ENCODE peak calls at places on chromosomes 3 and 15, in four cellular contexts. X is AG10803, P is brain microvascular endothelial cell, K is thoracic aorta. Z is an unnamed sample.

GRCh38 chr3:108088146-108088545 is 2.7 kb downstream of the CD47 start:
- DNase-seq in X (no peak), P (no peak), K (no peak), Z (no peak)

GRCh38 chr3:150251654-150252053 is 156.4 kb upstream of the TSC22D2 start:
- DNase-seq in P (peak), X (peak), K (no peak), Z (no peak)

GRCh38 chr3:144112437-144112836 is 140.8 kb downstream of the DIPK2A start:
- DNase-seq in K (no peak), X (no peak), P (no peak), Z (no peak)

GRCh38 chr15:27906802-27907201 is 192.3 kb downstream of the OCA2 start:
- DNase-seq in P (no peak), K (no peak), X (no peak), Z (no peak)

GRCh38 chr3:23153034-23153433 is 50.1 kb upstream of the UBE2E2 start:
- DNase-seq in K (no peak), P (no peak), X (no peak), Z (no peak)

GRCh38 chr3:115833074-115833473 is 209.8 kb downstream of the GAP43 start:
- DNase-seq in K (no peak), X (peak), P (no peak), Z (no peak)

GRCh38 chr15:88181613-88182012 is 74.9 kb downstream of the NTRK3 start:
- DNase-seq in P (no peak), X (no peak), K (no peak), Z (no peak)

GRCh38 chr3:45026957-45027356 is 854 bp downstream of the CLEC3B start:
- DNase-seq in X (peak), K (peak), P (peak), Z (no peak)

GRCh38 chr3:14329116-14329830 is 73.1 kb upstream of the SLC6A6 start:
- DNase-seq in P (no peak), K (no peak), X (peak), Z (no peak)

GRCh38 chr15:66151809-66152208 is 101.7 kb downstream of the MEGF11 start:
- DNase-seq in K (no peak), P (no peak), X (no peak), Z (no peak)

GRCh38 chr3:33884204-33884561 is 85.8 kb downstream of the PDCD6IP start:
- DNase-seq in X (peak), P (no peak), K (no peak), Z (no peak)
- TF ChIP-seq CTCF in X (peak), P (peak), K (peak), Z (peak)

GRCh38 chr15:76346666-76347506 is 10.3 kb downstream of the ISL2 start:
- DNase-seq in P (no peak), K (no peak), X (no peak), Z (no peak)

GRCh38 chr15:76345880-76346665 is 9.5 kb downstream of the ISL2 start:
- DNase-seq in P (no peak), K (no peak), X (no peak), Z (no peak)

GRCh38 chr15:76345269-76345879 is 8.8 kb downstream of the ISL2 start:
- DNase-seq in P (no peak), X (no peak), K (no peak), Z (no peak)

GRCh38 chr15:76349301-76350070 is 12.9 kb downstream of the ISL2 start:
- DNase-seq in X (peak), K (no peak), P (no peak), Z (no peak)

GRCh38 chr15:76347507-76348055 is 11.0 kb downstream of the ISL2 start:
- DNase-seq in X (no peak), K (no peak), P (no peak), Z (no peak)
- H3K4me3 ChIP-seq in X (peak), K (peak), P (no peak), Z (no peak)

DNA sequence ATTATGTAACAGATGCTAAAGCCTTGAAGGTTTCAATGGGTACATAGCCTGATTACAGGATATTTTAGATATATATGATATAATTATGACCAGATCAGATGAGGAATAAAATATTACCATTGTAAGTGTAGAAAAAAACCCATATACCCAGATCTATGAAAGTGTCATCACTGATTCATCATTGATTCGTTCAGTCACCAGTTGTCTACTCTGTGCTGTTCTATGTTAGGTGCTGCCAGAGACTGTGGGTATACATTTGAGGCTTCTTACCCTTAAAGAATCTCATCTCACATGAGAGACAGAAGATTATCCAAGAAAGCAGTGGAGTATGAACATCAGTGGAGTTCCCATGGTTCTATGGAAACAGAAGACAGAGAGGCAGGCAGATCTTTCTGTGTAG is 92.2 kb downstream of the MBNL1 start:
- DNase-seq in P (no peak), X (no peak), K (no peak), Z (no peak)
- TF ChIP-seq CTCF in P (no peak), X (no peak), K (no peak), Z (no peak)

GRCh38 chr3:148146947-148147346 is 550.8 kb upstream of the AGTR1 start:
- DNase-seq in P (peak), K (no peak), X (peak), Z (peak)
- H3K4me3 ChIP-seq in P (no peak), K (no peak), X (no peak), Z (no peak)

GRCh38 chr3:25594007-25594502 is 70.7 kb downstream of the TOP2B start:
- DNase-seq in K (no peak), P (peak), X (peak), Z (peak)
- TF ChIP-seq CTCF in K (peak), P (peak), X (peak), Z (peak)

GRCh38 chr15:78070049-78070698 is 7.3 kb downstream of the TBC1D2B start:
- DNase-seq in K (no peak), X (no peak), P (no peak), Z (no peak)

GRCh38 chr15:78071378-78071777 is 6.1 kb downstream of the TBC1D2B start:
- DNase-seq in X (no peak), K (no peak), P (no peak), Z (no peak)

GRCh38 chr15:78067328-78068241 is 9.9 kb downstream of the TBC1D2B start:
- DNase-seq in P (no peak), K (no peak), X (peak), Z (no peak)

GRCh38 chr15:78069630-78070029 is 7.9 kb downstream of the TBC1D2B start:
- DNase-seq in K (no peak), P (no peak), X (no peak), Z (no peak)

GRCh38 chr15:78069052-78069414 is 8.5 kb downstream of the TBC1D2B start:
- DNase-seq in K (no peak), X (no peak), P (no peak), Z (no peak)
- H3K4me3 ChIP-seq in K (peak), X (no peak), P (no peak), Z (no peak)

GRCh38 chr3:142904639-142905441 is 16.0 kb upstream of the PCOLCE2 start:
- DNase-seq in K (no peak), X (no peak), P (no peak), Z (no peak)
- TF ChIP-seq CTCF in K (no peak), X (no peak), P (peak), Z (no peak)

GRCh38 chr15:42387603-42388002 is 28.3 kb downstream of the CAPN3 start:
- DNase-seq in K (no peak), P (peak), X (no peak), Z (no peak)
- H3K4me3 ChIP-seq in K (no peak), P (no peak), X (no peak), Z (no peak)

DNA sequence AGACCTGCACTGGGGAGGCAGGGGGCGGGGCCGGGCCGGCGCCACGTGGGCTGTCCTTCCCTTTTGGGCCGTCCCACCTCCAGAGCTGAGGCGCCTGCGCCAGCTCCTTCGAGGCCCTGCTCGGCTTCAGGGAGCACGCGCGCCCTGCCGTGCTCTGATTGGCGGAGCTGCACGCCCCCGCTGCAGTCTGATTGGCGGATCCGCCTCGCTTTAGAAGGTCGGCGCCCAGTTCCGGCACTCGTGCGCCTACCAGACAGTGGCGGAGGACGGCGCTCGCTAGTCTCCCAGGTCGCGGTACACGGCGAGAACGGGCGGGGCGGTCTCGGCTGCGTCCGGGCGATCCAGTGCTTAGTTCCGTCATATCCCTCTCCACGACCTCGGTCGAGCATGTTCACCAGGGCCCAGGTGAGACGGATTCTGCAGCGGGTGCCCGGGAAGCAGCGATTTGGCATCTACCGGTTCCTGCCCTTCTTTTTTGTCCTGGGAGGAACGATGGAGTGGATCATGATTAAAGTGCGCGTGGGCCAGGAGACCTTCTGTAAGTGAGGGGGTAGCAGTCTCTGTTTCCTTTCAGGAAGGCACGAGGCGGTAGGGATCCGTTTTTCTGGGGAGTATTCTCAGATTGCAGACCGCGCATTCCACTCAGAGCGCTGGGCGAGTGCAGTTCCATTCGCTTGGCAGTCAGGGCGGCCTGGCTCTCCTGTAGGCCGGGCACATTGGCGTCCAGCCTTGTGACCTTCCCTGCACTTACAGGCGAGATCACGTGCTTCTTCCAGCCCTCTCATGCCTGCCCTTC is at the start of gene UQCC5:
- DNase-seq in K (peak), P (peak), X (peak), Z (peak)
- TF ChIP-seq CTCF in K (no peak), P (no peak), X (no peak), Z (no peak)

GRCh38 chr3:50675179-50676030 is 678 bp downstream of the DOCK3 start:
- DNase-seq in P (no peak), K (no peak), X (no peak), Z (no peak)
- H3K4me3 ChIP-seq in P (no peak), K (peak), X (peak), Z (peak)

Z was measured in AG04449.